ENCODE peak calls at places on chromosomes 16 and 17, in five cellular contexts. D is endothelial cell of umbilical vein, Z is HCT116, P is heart left ventricle, L is uterus. K is an unnamed sample.

GRCh38 chr17:62965149-62965648 is 836 bp upstream of the TANC2 start:
- DNase-seq in L (no peak), Z (no peak), D (no peak), P (no peak), K (no peak)

GRCh38 chr16:50627419-50627818 is 53.7 kb downstream of the SNX20 start:
- DNase-seq in D (no peak), Z (no peak), P (peak; percentile 74), L (peak; percentile 88), K (no peak)

GRCh38 chr17:38734235-38734633 is 4.1 kb downstream of the CISD3 start:
- DNase-seq in P (no peak), Z (no peak), D (no peak), L (no peak), K (no peak)

GRCh38 chr17:18099516-18099915 is 9.0 kb upstream of the MYO15A start:
- DNase-seq in P (no peak), Z (no peak), L (no peak), D (no peak), K (no peak)

GRCh38 chr17:80183581-80184422 is 14.0 kb downstream of the CARD14 start:
- DNase-seq in L (no peak), Z (no peak), D (no peak), P (no peak), K (peak; percentile 65)

GRCh38 chr17:58513391-58513912 is 986 bp downstream of the MTMR4 start:
- DNase-seq in D (no peak), L (no peak), Z (no peak), P (no peak), K (no peak)

GRCh38 chr17:38750312-38751121 is 2.0 kb upstream of the PSMB3 start:
- DNase-seq in P (peak; percentile 22), D (peak; percentile 33), Z (no peak), L (no peak), K (no peak)

GRCh38 chr16:19645557-19645981 is 72.5 kb downstream of the KNOP1 start:
- DNase-seq in Z (no peak), L (peak; percentile 57), D (no peak), P (peak; percentile 79), K (peak; percentile 37)

GRCh38 chr17:77916284-77916683 is 42.2 kb upstream of the TNRC6C start:
- DNase-seq in L (no peak), D (no peak), Z (no peak), P (no peak), K (no peak)

GRCh38 chr16:24609417-24609739 is 70.0 kb downstream of the RBBP6 start:
- DNase-seq in Z (no peak), P (no peak), L (no peak), D (no peak), K (no peak)

GRCh38 chr17:76686538-76687277 is 24.1 kb downstream of the MXRA7 start:
- DNase-seq in P (peak; percentile 42), D (no peak), L (no peak), Z (no peak), K (no peak)

GRCh38 chr16:75074920-75075687 is 41.5 kb downstream of the LDHD start:
- DNase-seq in Z (no peak), L (no peak), D (peak; percentile 56), P (no peak), K (no peak)
- TF ChIP-seq POLR2A in Z (no peak), L (no peak), D (no peak), P (no peak), K (no peak)

DNA sequence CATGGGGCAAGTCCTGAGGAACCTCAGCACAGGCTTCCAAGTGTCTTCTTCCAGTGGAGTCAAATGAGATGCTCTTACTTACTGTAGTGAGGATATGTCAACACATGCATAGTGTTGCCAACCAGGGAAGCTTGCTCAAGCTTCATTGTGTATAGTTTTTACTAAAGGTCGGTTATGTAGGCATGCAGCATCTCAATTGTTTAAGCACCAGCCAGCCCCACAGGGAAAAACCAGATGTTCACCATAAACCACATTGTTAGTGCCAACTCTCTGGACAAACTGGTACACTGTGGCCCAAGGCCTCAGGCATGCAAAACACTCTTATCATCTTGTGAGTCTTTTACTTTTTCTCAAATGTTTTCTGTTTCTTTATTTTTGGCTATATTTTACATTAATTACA is 152.1 kb downstream of the PHKB start:
- DNase-seq in D (no peak), L (no peak), Z (no peak), P (no peak), K (no peak)
- H3K4me1 ChIP-seq in D (no peaks in the 10 kb centered on the region), L (no peaks in the 10 kb centered on the region), Z (peaks cover 3% of the 10 kb centered on the region), P (peaks cover 3% of the 10 kb centered on the region), K (no peaks in the 10 kb centered on the region)

DNA sequence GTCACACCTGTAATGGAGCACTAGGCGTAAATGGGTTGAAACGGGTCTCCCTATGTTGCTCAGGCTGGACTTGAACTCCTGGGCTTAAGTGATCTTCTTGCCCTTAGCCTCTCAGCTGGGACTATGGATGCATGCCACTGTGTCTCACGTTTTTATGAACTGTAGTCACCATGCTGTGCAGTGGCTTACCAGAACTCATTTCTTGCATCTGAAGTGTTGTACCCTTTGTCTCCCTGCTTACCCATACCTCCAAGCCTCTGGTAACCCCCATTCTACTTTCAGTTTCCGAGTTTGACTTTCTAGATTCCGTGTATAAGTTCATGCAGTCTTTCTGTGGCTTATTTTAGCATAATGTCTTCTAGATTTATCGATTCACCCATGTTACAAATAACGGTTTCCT is 7.7 kb downstream of the PYCARD start:
- DNase-seq in Z (no peak), L (no peak), P (no peak), D (no peak), K (no peak)
- TF ChIP-seq POLR2A in Z (no peak), L (no peak), P (no peak), D (no peak), K (no peak)

GRCh38 chr17:34254651-34255380 is at the start of gene CCL2:
- DNase-seq in L (peak; percentile 81), D (peak; percentile 92), Z (no peak), P (peak; percentile 85), K (no peak)

GRCh38 chr17:34252890-34253525 is 2.1 kb upstream of the CCL2 start:
- DNase-seq in Z (no peak), P (no peak), D (no peak), L (no peak), K (no peak)

GRCh38 chr17:34251186-34251585 is 3.9 kb upstream of the CCL2 start:
- DNase-seq in D (no peak), L (no peak), Z (no peak), P (no peak), K (no peak)

GRCh38 chr17:34254146-34254545 is 939 bp upstream of the CCL2 start:
- DNase-seq in D (peak; percentile 70), L (peak; percentile 53), Z (no peak), P (no peak), K (no peak)

DNA sequence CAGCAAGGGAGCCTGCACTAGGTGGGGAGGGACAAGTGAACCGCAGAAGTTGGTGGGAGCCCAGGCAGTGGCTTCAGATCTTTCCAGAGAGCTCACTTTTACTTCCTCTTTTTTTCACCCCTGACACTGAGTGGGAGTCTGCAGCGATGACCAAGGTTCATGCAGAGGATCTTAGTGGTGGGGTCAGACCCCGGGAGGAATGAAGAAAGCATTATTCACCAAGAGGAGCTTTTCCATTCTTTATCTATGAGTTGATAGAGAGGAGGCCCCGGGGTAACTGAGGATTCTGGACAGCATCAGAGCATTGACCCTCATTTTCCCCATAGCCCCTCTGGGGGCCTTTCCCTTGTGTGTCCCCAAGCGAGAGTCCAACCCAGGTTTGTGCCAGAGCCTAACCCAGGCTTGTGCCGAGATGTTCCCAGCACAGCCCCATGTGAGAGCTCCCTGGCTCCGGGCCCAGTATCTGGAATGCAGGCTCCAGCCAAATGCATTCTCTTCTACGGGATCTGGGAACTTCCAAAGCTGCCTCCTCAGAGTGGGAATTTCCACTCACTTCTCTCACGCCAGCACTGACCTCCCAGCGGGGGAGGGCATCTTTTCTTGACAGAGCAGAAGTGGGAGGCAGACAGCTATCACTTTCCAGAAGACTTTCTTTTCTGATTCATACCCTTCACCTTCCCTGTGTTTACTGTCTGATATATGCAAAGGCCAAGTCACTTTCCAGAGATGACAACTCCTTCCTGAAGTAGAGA is 2.8 kb upstream of the CCL2 start:
- DNase-seq in Z (no peak), P (peak; percentile 98), L (peak; percentile 94), D (peak; percentile 98), K (no peak)
- H3K4me1 ChIP-seq in Z (no peaks in the 10 kb centered on the region), P (peaks cover 84% of the 10 kb centered on the region), L (peaks cover 18% of the 10 kb centered on the region), D (peaks cover 88% of the 10 kb centered on the region), K (peaks cover 86% of the 10 kb centered on the region)

GRCh38 chr16:380837-381787 is 666 bp downstream of the PGAP6 start:
- DNase-seq in P (no peak), L (no peak), D (no peak), Z (no peak), K (peak; percentile 90)
- TF ChIP-seq POLR2A in P (no peak), L (no peak), D (no peak), Z (no peak), K (no peak)

GRCh38 chr17:82338858-82339633 is 5.5 kb upstream of the SECTM1 start:
- DNase-seq in L (peak; percentile 75), D (peak; percentile 59), Z (peak; percentile 72), P (peak; percentile 40), K (no peak)
- H3K4me1 ChIP-seq in L (no peaks in the 10 kb centered on the region), D (peaks cover 16% of the 10 kb centered on the region), Z (peaks cover 59% of the 10 kb centered on the region), P (peaks cover 29% of the 10 kb centered on the region), K (peaks cover 27% of the 10 kb centered on the region)

GRCh38 chr16:8372141-8372540 is 218.2 kb downstream of the TMEM114 start:
- DNase-seq in P (no peak), Z (no peak), L (no peak), D (no peak), K (no peak)
- TF ChIP-seq POLR2A in P (no peak), Z (no peak), L (no peak), D (no peak), K (no peak)

GRCh38 chr17:13587487-13588338 is 14.0 kb downstream of the HS3ST3A1 start:
- DNase-seq in P (no peak), Z (no peak), L (no peak), D (no peak), K (no peak)
- H3K4me1 ChIP-seq in P (peaks cover 9% of the 10 kb centered on the region), Z (no peaks in the 10 kb centered on the region), L (no peaks in the 10 kb centered on the region), D (no peaks in the 10 kb centered on the region), K (no peaks in the 10 kb centered on the region)

DNA sequence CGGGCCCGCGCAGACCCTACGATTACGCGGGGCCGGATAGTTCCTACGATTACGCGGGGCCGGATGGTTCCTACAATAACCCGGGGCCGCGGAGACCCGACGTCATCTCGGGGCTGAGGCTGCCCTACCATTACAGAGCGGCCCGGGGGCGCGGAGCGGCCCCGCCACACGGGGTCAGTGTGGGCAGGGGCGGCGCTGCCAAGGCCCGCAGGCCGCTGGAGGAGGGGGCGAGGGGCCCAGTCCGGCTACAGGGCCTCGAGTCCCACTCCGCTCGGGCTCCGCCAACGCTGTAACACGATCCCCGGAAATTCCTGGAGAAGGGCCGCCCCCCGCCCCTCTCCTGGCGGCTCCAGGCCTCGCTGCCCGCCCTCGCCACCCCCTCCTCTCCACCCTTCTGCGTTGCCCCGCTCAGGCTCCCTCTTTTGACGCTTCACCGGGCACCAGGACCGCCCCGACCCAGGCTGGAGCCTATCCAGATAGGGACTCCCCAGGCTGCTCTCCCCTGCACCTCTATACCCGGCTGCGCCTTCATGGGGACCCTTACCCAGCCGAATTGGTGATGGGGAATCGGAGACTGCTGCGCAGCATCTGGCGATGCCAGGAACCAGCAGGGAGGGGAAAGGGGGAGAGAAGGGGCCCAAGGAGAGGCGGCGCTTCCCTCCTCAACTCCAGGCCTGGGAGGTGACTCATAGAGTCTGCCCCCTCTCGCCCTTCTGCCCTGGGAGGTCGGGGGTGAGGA is at the start of gene RAB34:
- DNase-seq in P (peak; percentile 76), L (peak; percentile 86), Z (no peak), D (peak; percentile 60), K (peak; percentile 92)
- TF ChIP-seq POLR2A in P (peak; percentile 29), L (peak; percentile 71), Z (peak; percentile 67), D (peak; percentile 46), K (no peak)